ENCODE peak calls at places on chromosomes 1 and 21, in seven cellular contexts. T, E, N, K, G, R and O are unnamed samples.

GRCh38 chr1:164137273-164137947 is 421.6 kb upstream of the PBX1 start:
- DNase-seq in T (no peak), E (no peak), N (no peak), K (no peak), G (no peak), R (no peak), O (no peak)

GRCh38 chr21:37530901-37531351 is 164.4 kb downstream of the DYRK1A start:
- DNase-seq in T (no peak), E (no peak), N (no peak), K (no peak), G (no peak), R (no peak), O (no peak)

GRCh38 chr21:31732891-31733520 is 1.1 kb upstream of the SCAF4 start:
- DNase-seq in T (no peak), E (peak), N (no peak), K (no peak), G (no peak), R (peak), O (no peak)

GRCh38 chr1:7302873-7303272 is 468.2 kb upstream of the VAMP3 start:
- DNase-seq in T (no peak), E (no peak), N (no peak), K (no peak), G (no peak), R (no peak), O (no peak)

GRCh38 chr1:47191940-47192457 is 2.2 kb upstream of the PDZK1IP1 start:
- DNase-seq in T (no peak), E (no peak), N (no peak), K (no peak), G (no peak), R (no peak), O (no peak)

GRCh38 chr1:244341455-244342450 is 110.0 kb downstream of the ADSS2 start:
- DNase-seq in T (no peak), E (no peak), N (no peak), K (no peak), G (peak), R (no peak), O (peak)

GRCh38 chr1:54681396-54681795 is 34.3 kb upstream of the TTC4 start:
- DNase-seq in T (no peak), E (no peak), N (no peak), K (no peak), G (no peak), R (no peak), O (no peak)

GRCh38 chr1:161835963-161836362 is 69.8 kb downstream of the ATF6 start:
- DNase-seq in T (no peak), E (peak), N (no peak), K (no peak), G (no peak), R (no peak), O (peak)

GRCh38 chr1:101463195-101463594 is 226.4 kb downstream of the S1PR1 start:
- DNase-seq in T (no peak), E (peak), N (no peak), K (no peak), G (no peak), R (no peak), O (no peak)

GRCh38 chr1:68590473-68590872 is 93.6 kb upstream of the DEPDC1 start:
- DNase-seq in T (no peak), E (no peak), N (no peak), K (no peak), G (no peak), R (no peak), O (no peak)